ENCODE peak calls at places on chromosomes 7 and 10, in five cellular contexts. F is cardiac muscle cell, K is psoas muscle, P is GM23338, Y is heart left ventricle. L is an unnamed sample. For H3K4me1 and H3K27me3, the result is how much of the 10 kb centered on the place peaks cover.

GRCh38 chr7:149771199-149771636 is 2.2 kb downstream of the ZNF467 start:
- DNase-seq in F (no peak), K (no peak), P (peak), Y (no peak), L (no peak)

GRCh38 chr7:22859676-22860290 is 37.1 kb upstream of the TOMM7 start:
- DNase-seq in F (peak), K (no peak), P (no peak), Y (no peak), L (no peak)

GRCh38 chr7:91251877-91252276 is 12.4 kb upstream of the FZD1 start:
- DNase-seq in F (no peak), K (no peak), P (no peak), Y (no peak), L (no peak)

GRCh38 chr10:58178811-58179210 is 88.9 kb downstream of the IPMK start:
- DNase-seq in F (peak), K (no peak), P (no peak), Y (no peak), L (no peak)

GRCh38 chr10:19819419-19820033 is 3.3 kb downstream of the PLXDC2 start:
- DNase-seq in F (peak), K (no peak), P (peak), Y (peak), L (no peak)

GRCh38 chr10:63431962-63432797 is 33.6 kb downstream of the JMJD1C start:
- DNase-seq in F (peak), K (no peak), P (no peak), Y (no peak), L (no peak)

GRCh38 chr7:157211710-157212109 is 73.0 kb downstream of the UBE3C start:
- DNase-seq in F (peak), K (no peak), P (no peak), Y (no peak), L (no peak)

GRCh38 chr7:42479452-42480303 is 242.7 kb upstream of the GLI3 start:
- DNase-seq in F (no peak), K (no peak), P (no peak), Y (no peak), L (no peak)

GRCh38 chr7:51366930-51367613 is 50.5 kb upstream of the COBL start:
- DNase-seq in F (peak), K (no peak), P (peak), Y (peak), L (no peak)

GRCh38 chr7:92100523-92100922 is 33.8 kb downstream of the CYP51A1 start:
- DNase-seq in F (no peak), K (no peak), P (no peak), Y (no peak), L (no peak)

DNA sequence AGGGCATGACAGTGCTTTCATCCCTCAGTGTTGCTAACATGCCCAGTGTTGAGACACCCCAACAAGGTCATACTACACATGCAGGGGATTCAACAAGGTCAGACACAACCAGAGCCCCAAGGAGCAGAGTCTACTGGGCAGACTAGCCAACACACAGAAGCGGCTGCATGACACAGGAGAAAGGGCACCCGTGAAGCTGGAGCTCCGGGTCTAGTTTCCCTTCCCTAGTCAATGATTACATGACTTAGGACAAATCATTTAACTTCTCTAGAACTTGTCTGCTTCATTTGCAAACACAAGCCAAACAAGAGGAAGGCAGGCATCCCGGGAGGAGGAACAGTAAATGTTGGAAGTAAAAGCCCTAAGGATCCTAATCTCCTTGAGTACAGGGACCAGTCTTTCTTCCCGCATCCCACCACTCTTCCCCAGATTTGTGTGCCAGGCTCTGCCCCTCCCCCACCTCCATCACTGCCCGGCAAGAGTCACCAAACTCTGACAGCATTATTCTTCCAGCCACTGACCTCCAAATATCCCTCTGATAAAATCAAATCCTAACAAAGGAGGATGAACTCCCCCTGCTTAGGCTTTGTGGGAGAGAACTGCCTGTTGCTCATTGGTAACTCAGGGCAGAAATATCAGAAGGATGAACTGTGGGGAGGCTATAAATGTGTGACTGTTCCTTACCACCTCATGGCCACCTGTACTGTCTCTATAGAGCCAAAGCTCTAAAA is 104.3 kb downstream of the KCNMA1 start:
- DNase-seq in F (no peak), K (no peak), P (no peak), Y (no peak), L (peak)
- H3K4me1 ChIP-seq in F (under half), K (under half), P (under half), Y (under half), L (under half)

DNA sequence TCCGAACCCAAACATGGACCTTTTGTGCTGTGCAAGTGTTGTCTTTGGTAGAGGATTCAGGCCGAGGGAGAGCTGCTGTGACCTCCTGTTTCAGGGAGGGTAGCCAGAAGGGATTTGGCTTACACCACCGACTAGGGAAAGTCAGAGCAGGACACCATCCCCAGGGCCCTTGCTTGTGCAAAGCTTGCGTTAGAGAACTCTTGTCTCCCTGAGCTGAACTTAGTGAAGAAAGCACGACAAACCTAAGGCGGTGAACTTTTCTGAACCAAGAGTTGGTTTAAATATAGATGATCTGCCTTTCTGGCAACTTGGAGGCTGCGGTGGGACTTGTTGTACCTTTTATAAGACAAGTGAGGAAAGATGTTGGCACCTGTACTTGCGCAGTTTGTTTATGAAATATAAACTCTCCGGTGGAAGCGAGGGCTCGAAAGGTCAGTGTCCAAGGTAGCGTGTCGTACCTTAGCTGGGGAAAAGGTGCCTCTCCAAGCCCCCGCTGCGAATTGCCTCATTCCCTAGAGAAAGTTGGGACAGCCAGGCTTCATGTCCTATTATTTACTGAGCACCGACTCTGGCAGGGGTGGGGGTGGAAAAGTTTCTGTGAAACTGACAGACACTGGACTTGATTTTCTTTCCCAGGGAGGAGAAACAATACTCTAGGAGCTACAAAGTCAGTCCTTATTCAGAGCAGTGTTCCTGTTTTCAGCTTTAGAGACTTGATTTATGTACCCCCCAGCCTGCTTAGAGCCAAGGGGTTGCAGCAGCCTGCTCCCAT is 31.6 kb downstream of the WBP1L start:
- DNase-seq in F (peak), K (peak), P (no peak), Y (peak), L (peak)
- H3K4me3 ChIP-seq in F (peak), K (peak), P (peak), Y (peak), L (no peak)

DNA sequence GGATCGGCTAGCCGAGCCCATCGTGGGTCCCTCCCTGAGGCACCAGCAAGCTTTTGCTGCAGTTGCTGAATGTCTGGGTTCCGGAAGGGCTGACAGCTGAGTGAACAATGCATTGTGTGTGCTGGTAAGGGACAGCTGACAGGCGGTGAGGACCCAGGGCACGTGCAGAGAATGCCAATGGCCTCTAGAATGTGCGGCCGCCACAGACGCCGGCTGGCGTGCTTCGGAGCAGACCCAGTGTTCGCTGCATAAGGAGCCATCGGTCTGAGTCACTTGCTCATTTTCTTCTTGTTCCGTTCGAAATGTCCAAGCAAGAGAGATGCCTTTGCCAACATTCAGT is 1.7 kb downstream of the ADGRA1 start:
- DNase-seq in F (no peak), K (no peak), P (no peak), Y (no peak), L (no peak)
- H3K27me3 ChIP-seq in F (half or more), K (half or more), P (under half), Y (under half), L (under half)

DNA sequence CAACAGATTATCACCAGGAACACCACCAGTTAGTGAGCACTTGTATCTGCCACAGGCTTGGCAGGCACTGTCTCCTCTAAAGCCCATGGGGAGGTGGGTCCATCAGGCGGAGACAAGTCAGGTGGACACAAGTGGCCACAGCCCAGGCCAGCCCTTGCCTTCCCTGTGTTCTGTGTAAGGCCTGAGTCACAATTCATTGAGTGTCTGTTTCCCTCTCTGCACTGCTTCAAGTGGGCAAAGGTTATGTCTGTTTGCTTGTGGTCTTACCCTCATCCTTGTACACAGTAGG is 1.9 kb upstream of the FGF8 start:
- DNase-seq in F (no peak), K (no peak), P (no peak), Y (no peak), L (peak)
- H3K4me1 ChIP-seq in F (under half), K (under half), P (half or more), Y (under half), L (under half)

GRCh38 chr7:2754912-2755311 is 66.9 kb downstream of the AMZ1 start:
- DNase-seq in F (no peak), K (no peak), P (no peak), Y (no peak), L (no peak)

GRCh38 chr7:2754086-2754485 is 66.1 kb downstream of the AMZ1 start:
- DNase-seq in F (no peak), K (no peak), P (no peak), Y (no peak), L (no peak)

GRCh38 chr7:2751086-2751485 is 63.1 kb downstream of the AMZ1 start:
- DNase-seq in F (peak), K (no peak), P (no peak), Y (no peak), L (no peak)

GRCh38 chr7:2750054-2750453 is 62.1 kb downstream of the AMZ1 start:
- DNase-seq in F (no peak), K (no peak), P (no peak), Y (no peak), L (no peak)

GRCh38 chr7:2753148-2753547 is 65.1 kb downstream of the AMZ1 start:
- DNase-seq in F (no peak), K (no peak), P (no peak), Y (no peak), L (no peak)
- H3K4me3 ChIP-seq in F (no peak), K (no peak), P (no peak), Y (no peak), L (no peak)

GRCh38 chr7:1733908-1734252 is 63.8 kb downstream of the ELFN1 start:
- DNase-seq in F (no peak), K (no peak), P (no peak), Y (no peak), L (no peak)
- H3K27me3 ChIP-seq in F (under half), K (under half), P (under half), Y (under half), L (under half)

GRCh38 chr7:70725448-70725847 is 406.5 kb upstream of the GALNT17 start:
- DNase-seq in F (no peak), K (no peak), P (no peak), Y (no peak), L (no peak)
- H3K4me1 ChIP-seq in F (under half), K (under half), P (half or more), Y (under half), L (under half)

GRCh38 chr10:31133251-31133627 is 101.6 kb upstream of the ZNF438 start:
- DNase-seq in F (no peak), K (no peak), P (no peak), Y (no peak), L (no peak)
- H3K4me3 ChIP-seq in F (no peak), K (peak), P (peak), Y (peak), L (no peak)

L was measured in aorta.